ENCODE peak calls at places on chromosome 9, in five cellular contexts. B is IMR-90, H is A549, C is GM12878, Y is K562. E is an unnamed sample.

GRCh38 chr9:134358026-134358967 is 32.0 kb downstream of the RXRA start:
- DNase-seq in B (peak; percentile 21), H (no peak), C (no peak), Y (no peak), E (peak; percentile 74)

GRCh38 chr9:14221558-14221957 is 92.4 kb downstream of the NFIB start:
- DNase-seq in B (peak; percentile 61), H (peak; percentile 65), C (no peak), Y (no peak), E (no peak)

GRCh38 chr9:4508246-4508906 is 18.1 kb downstream of the SLC1A1 start:
- DNase-seq in B (peak; percentile 53), H (no peak), C (no peak), Y (no peak), E (no peak)

GRCh38 chr9:22041792-22042191 is 32.7 kb upstream of the CDKN2B start:
- DNase-seq in B (no peak), H (no peak), C (no peak), Y (no peak), E (no peak)

GRCh38 chr9:15346837-15347236 is 39.8 kb upstream of the TTC39B start:
- DNase-seq in B (no peak), H (no peak), C (no peak), Y (no peak), E (no peak)

GRCh38 chr9:101527066-101527465 is 6.6 kb upstream of the RNF20 start:
- DNase-seq in B (peak; percentile 54), H (no peak), C (no peak), Y (no peak), E (no peak)

GRCh38 chr9:2267171-2267740 is 252.1 kb downstream of the SMARCA2 start:
- DNase-seq in B (no peak), H (no peak), C (no peak), Y (no peak), E (no peak)

GRCh38 chr9:114433720-114434255 is 46.0 kb upstream of the AKNA start:
- DNase-seq in B (no peak), H (no peak), C (no peak), Y (no peak), E (no peak)

GRCh38 chr9:97046228-97046627 is 7.3 kb upstream of the CTSV start:
- DNase-seq in B (peak; percentile 7), H (peak; percentile 41), C (no peak), Y (no peak), E (no peak)

GRCh38 chr9:99103909-99104458 is 929 bp upstream of the TGFBR1 start:
- DNase-seq in B (peak; percentile 61), H (no peak), C (no peak), Y (peak; percentile 32), E (no peak)

GRCh38 chr9:23341346-23341745 is 484.7 kb downstream of the ELAVL2 start:
- DNase-seq in B (no peak), H (no peak), C (no peak), Y (no peak), E (no peak)

GRCh38 chr9:34380034-34380510 is 3.4 kb upstream of the MYORG start:
- DNase-seq in B (no peak), H (no peak), C (no peak), Y (no peak), E (no peak)

GRCh38 chr9:114229236-114229635 is 73.9 kb downstream of the COL27A1 start:
- DNase-seq in B (no peak), H (no peak), C (no peak), Y (no peak), E (no peak)

GRCh38 chr9:127356906-127357305 is 40.1 kb upstream of the SLC2A8 start:
- DNase-seq in B (no peak), H (no peak), C (no peak), Y (no peak), E (no peak)

GRCh38 chr9:116704470-116704869 is 17.4 kb downstream of the TRIM32 start:
- DNase-seq in B (no peak), H (no peak), C (no peak), Y (no peak), E (no peak)

GRCh38 chr9:93143830-93144530 is 9.9 kb upstream of the NINJ1 start:
- DNase-seq in B (no peak), H (no peak), C (no peak), Y (no peak), E (peak; percentile 66)

GRCh38 chr9:95788486-95789110 is 86.9 kb upstream of the ERCC6L2 start:
- DNase-seq in B (no peak), H (no peak), C (no peak), Y (no peak), E (no peak)

GRCh38 chr9:113345165-113345564 is 4.2 kb upstream of the BSPRY start:
- DNase-seq in B (no peak), H (no peak), C (no peak), Y (no peak), E (no peak)

GRCh38 chr9:78236511-78236950 is 656 bp downstream of the CEP78 start:
- DNase-seq in B (no peak), H (peak; percentile 40), C (no peak), Y (no peak), E (no peak)

GRCh38 chr9:116027096-116027495 is 126.5 kb upstream of the PAPPA start:
- DNase-seq in B (peak; percentile 45), H (no peak), C (no peak), Y (no peak), E (no peak)

GRCh38 chr9:114972510-114972909 is 42.1 kb upstream of the TNFSF8 start:
- DNase-seq in B (no peak), H (no peak), C (no peak), Y (no peak), E (no peak)

GRCh38 chr9:4297795-4298254 is 2.0 kb downstream of the GLIS3 start:
- DNase-seq in B (peak; percentile 65), H (peak; percentile 28), C (no peak), Y (peak; percentile 24), E (peak; percentile 74)

GRCh38 chr9:92963831-92964606 is 16.7 kb downstream of the FGD3 start:
- DNase-seq in B (no peak), H (no peak), C (peak; percentile 80), Y (no peak), E (no peak)

GRCh38 chr9:97548819-97549540 is 47.5 kb downstream of the TMOD1 start:
- DNase-seq in B (no peak), H (no peak), C (no peak), Y (no peak), E (no peak)

GRCh38 chr9:74555015-74555414 is 57.9 kb downstream of the RORB start:
- DNase-seq in B (no peak), H (no peak), C (no peak), Y (no peak), E (peak; percentile 39)

GRCh38 chr9:22117511-22118388 is 108.6 kb upstream of the CDKN2B start:
- DNase-seq in B (peak; percentile 83), H (no peak), C (no peak), Y (no peak), E (no peak)

GRCh38 chr9:115209601-115210306 is 91.8 kb upstream of the TNC start:
- DNase-seq in B (peak; percentile 60), H (no peak), C (peak; percentile 56), Y (no peak), E (no peak)

GRCh38 chr9:70484232-70485130 is 70.0 kb upstream of the KLF9 start:
- DNase-seq in B (peak; percentile 86), H (peak; percentile 86), C (no peak), Y (peak; percentile 72), E (peak; percentile 74)

DNA sequence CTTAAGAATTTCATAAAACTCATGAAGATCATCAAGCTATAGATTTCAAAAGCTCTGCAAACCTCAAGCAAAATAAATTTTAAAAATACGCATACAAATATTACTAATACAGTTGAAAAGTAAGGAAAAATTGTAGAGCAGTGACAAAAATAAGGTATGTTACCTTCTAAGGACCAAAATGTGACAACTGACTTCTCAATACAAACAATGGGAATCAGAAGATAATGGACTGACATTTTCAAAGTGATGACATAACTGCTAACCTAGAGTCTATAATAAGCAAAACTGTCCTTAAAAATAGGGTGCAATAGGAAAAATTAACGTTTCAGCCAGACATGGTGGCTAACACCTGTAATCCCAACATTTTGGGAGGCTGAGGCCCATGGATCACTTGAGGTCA is 27.1 kb downstream of the RMI1 start:
- DNase-seq in B (no peak), H (no peak), C (no peak), Y (no peak), E (no peak)
- TF ChIP-seq RCOR1 in B (no peak), H (no peak), C (no peak), Y (no peak), E (no peak)

DNA sequence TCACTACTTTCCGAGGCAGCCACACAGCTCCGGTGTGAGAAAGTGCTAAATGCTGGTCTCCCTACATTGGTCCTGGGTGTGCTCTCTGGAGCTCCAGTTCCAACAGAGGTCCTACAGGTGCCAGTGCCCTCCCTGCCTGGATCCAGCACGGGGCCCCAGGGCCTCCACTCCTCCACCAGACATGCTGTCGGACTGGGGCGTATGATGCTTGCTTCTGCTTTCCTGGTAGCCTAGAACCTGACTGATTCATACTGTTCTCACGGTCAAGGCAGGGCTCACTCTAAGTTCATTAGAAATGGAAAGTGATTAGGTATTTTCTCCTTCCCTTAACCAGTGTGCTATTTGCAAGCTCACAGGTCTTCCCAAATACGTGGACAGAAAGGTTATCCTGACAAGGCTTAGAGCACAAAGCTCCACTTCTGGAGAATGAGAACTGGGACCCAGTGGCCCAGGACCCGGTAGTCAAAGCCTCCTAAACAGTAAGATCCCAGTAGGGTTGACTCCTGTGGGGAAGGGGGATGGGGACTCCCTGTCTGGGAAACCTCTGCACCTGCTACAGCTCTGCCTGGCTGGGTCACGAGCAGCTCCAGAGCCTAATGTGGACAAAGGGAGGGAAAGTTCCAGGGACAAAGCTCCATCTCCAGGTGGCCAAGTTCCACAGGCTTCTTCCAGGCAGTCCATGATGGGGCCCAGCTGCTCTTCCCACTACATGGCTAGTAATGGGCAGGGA is 98.1 kb downstream of the PAX5 start:
- DNase-seq in B (no peak), H (no peak), C (peak; percentile 46), Y (no peak), E (no peak)
- TF ChIP-seq RCOR1 in B (no peak), H (no peak), C (no peak), Y (no peak), E (no peak)

DNA sequence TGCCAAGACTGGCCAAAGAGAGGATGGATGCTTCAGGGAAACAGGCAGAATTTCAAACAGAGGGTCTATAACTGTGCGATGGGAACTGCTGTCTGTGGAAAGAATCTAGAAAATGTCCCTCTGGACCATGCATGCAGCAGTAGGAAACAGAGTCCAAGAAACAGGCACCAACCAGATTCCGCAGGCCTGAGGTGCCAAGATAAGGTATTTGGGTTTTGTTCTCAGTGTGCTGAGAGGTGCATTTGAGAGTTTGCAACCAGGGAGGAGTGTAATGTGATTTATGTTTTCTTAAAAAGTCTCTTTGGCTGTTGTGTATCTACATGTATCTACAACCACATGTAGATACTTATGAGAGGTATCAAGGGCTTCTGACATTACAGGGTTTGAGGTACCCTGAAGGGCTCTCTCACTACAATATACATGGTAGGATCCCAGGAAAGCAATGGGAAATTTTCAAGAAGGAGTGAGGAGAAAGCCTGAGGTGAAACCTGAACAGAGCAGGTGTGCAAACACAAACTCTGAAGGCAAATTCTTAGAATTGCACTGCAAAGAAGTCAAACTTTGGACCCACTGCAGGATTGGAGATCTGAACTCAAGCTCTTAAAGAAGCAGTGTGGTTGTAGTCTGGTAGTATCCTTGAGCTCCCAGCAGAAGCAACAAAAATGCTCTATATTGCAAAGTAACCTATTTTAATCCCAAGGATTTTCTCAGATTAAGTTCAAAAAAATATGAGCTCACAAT is 182.8 kb upstream of the NFIL3 start:
- DNase-seq in B (no peak), H (no peak), C (no peak), Y (no peak), E (no peak)
- TF ChIP-seq RCOR1 in B (no peak), H (no peak), C (no peak), Y (no peak), E (no peak)

DNA sequence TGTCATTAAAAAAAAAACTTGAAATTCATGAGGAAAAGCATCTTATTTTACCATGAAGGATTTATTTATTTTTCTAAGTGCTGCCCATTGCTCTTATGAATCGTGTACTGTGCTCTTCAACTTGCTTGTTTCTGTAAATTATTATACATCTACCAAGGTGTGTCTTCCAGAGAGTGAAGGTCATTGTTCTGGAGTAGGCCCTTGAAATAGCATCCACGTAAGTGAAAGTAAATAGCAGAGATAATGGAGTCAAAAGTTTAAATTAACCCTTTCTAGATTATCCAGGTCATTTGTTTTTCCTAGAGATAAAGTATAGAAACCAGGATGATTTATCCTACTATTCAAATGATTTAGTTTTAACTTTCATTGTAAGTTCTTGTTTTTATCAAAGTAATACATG is 473.1 kb downstream of the DIRAS2 start:
- DNase-seq in B (no peak), H (no peak), C (no peak), Y (no peak), E (no peak)
- TF ChIP-seq RCOR1 in B (no peak), H (no peak), C (no peak), Y (no peak), E (no peak)